ENCODE peak calls at places on chromosomes 2 and 18, in ten cellular contexts. N, X, Y, A, H, E, C, I, P and O are unnamed samples.
A peak's percentile ranks its signal among the peaks of the same experiment; 100 is the strongest.

GRCh38 chr2:20490300-20491181 is 43.7 kb downstream of the RHOB start:
- DNase-seq in N (no peak), I (no peak), X (no peak), P (no peak), A (no peak), C (no peak), Y (no peak), H (peak; percentile 99), E (no peak), O (no peak)

GRCh38 chr18:74760436-74760835 is 162.8 kb downstream of the ZNF407 start:
- DNase-seq in E (no peak), Y (no peak), X (no peak), C (peak; percentile 57), A (no peak), N (no peak), H (no peak), I (no peak), P (no peak), O (no peak)

GRCh38 chr2:75595541-75596395 is 35.0 kb upstream of the EVA1A start:
- DNase-seq in E (no peak), A (no peak), Y (no peak), H (peak; percentile 97), X (no peak), P (peak; percentile 33), C (no peak), N (no peak), I (no peak), O (no peak)

GRCh38 chr2:118363604-118364003 is 275.3 kb downstream of the INSIG2 start:
- DNase-seq in I (no peak), C (no peak), N (no peak), E (no peak), A (no peak), H (no peak), X (no peak), Y (no peak), P (no peak), O (no peak)

GRCh38 chr2:57432528-57432927 is 614.1 kb upstream of the VRK2 start:
- DNase-seq in A (no peak), C (no peak), P (peak; percentile 8), E (no peak), H (peak; percentile 25), X (no peak), N (no peak), Y (no peak), I (no peak), O (no peak)

GRCh38 chr2:11270891-11271290 is 73.5 kb downstream of the ROCK2 start:
- DNase-seq in P (peak; percentile 62), X (no peak), A (no peak), E (no peak), H (peak; percentile 56), I (no peak), Y (no peak), C (no peak), N (peak; percentile 59), O (no peak)

GRCh38 chr18:77115461-77115907 is 17.1 kb downstream of the MBP start:
- DNase-seq in C (no peak), X (no peak), N (no peak), E (no peak), A (no peak), P (no peak), I (peak; percentile 52), H (no peak), Y (no peak), O (peak; percentile 37)

GRCh38 chr18:48901145-48902022 is 49.4 kb downstream of the SMAD7 start:
- DNase-seq in N (no peak), H (no peak), X (no peak), E (no peak), Y (no peak), A (no peak), I (no peak), P (no peak), C (no peak), O (no peak)

GRCh38 chr18:32714571-32715148 is 58.2 kb downstream of the KLHL14 start:
- DNase-seq in P (peak; percentile 75), Y (peak; percentile 48), C (peak; percentile 86), I (peak; percentile 55), X (peak; percentile 31), H (peak; percentile 60), E (no peak), N (peak; percentile 61), A (no peak), O (peak; percentile 84)

GRCh38 chr2:164785447-164785846 is 56.2 kb downstream of the COBLL1 start:
- DNase-seq in Y (no peak), C (no peak), X (no peak), P (peak; percentile 38), A (no peak), N (no peak), I (no peak), H (peak; percentile 61), E (no peak), O (peak; percentile 88)

GRCh38 chr18:21203096-21203495 is 38.9 kb upstream of the GREB1L start:
- DNase-seq in A (no peak), H (no peak), N (no peak), P (no peak), Y (no peak), X (no peak), C (no peak), E (no peak), I (no peak), O (no peak)

GRCh38 chr2:208268553-208268952 is 2.5 kb downstream of the PIKFYVE start:
- DNase-seq in P (no peak), E (no peak), N (peak; percentile 62), Y (no peak), I (no peak), C (no peak), H (no peak), X (no peak), A (no peak), O (no peak)

GRCh38 chr18:7566587-7567486 is at the start of gene PTPRM:
- DNase-seq in P (peak; percentile 85), X (peak; percentile 77), E (no peak), N (no peak), C (peak; percentile 79), Y (peak; percentile 89), H (peak; percentile 76), I (peak; percentile 94), A (peak; percentile 23), O (peak; percentile 89)

GRCh38 chr18:7202119-7202680 is 28.7 kb upstream of the LRRC30 start:
- DNase-seq in I (no peak), P (no peak), H (no peak), A (no peak), Y (no peak), E (no peak), X (no peak), N (no peak), C (no peak), O (no peak)

GRCh38 chr2:218964041-218964771 is 4.7 kb downstream of the CDK5R2 start:
- DNase-seq in A (no peak), I (peak; percentile 83), X (no peak), E (no peak), N (no peak), H (peak; percentile 88), Y (no peak), C (peak; percentile 45), P (peak; percentile 53), O (peak; percentile 66)

GRCh38 chr2:151761687-151762086 is 27.4 kb upstream of the NEB start:
- DNase-seq in N (no peak), A (no peak), Y (no peak), I (peak; percentile 24), P (no peak), C (no peak), X (no peak), H (no peak), E (no peak), O (no peak)

GRCh38 chr18:50297621-50298442 is 10.3 kb upstream of the CXXC1 start:
- DNase-seq in N (peak; percentile 91), P (peak; percentile 43), X (peak; percentile 88), I (peak; percentile 95), E (no peak), A (no peak), H (peak; percentile 73), C (peak; percentile 37), Y (peak; percentile 92), O (peak; percentile 65)

GRCh38 chr2:24816884-24817283 is 23.7 kb downstream of the CENPO start:
- DNase-seq in P (peak; percentile 91), C (no peak), X (no peak), E (no peak), N (no peak), H (peak; percentile 94), A (no peak), Y (no peak), I (no peak), O (peak; percentile 91)

GRCh38 chr2:65278450-65279030 is 50.9 kb downstream of the ACTR2 start:
- DNase-seq in N (peak; percentile 46), P (peak; percentile 94), X (no peak), H (peak; percentile 77), E (no peak), I (no peak), A (no peak), C (peak; percentile 60), Y (no peak), O (peak; percentile 55)